ENCODE peak calls at places on chromosomes 16 and 17, in nine cellular contexts. R, F, E, J, V, O, Z, X and S are unnamed samples.
A peak's percentile ranks its signal among the peaks of the same experiment; 100 is the strongest.

GRCh38 chr16:16143038-16143763 is 80.1 kb downstream of the ABCC6 start:
- DNase-seq in R (no peak), F (no peak), E (peak; percentile 69), J (no peak), V (no peak), O (no peak), Z (no peak), X (peak; percentile 11), S (peak; percentile 32)

GRCh38 chr16:11047057-11047456 is 102.7 kb downstream of the CLEC16A start:
- DNase-seq in R (peak; percentile 84), F (no peak), E (no peak), J (no peak), V (no peak), O (no peak), Z (no peak), X (peak; percentile 78), S (peak; percentile 79)

GRCh38 chr16:80664798-80665197 is 124.0 kb downstream of the DYNLRB2 start:
- DNase-seq in R (no peak), F (no peak), E (no peak), J (no peak), V (no peak), O (no peak), Z (no peak), X (no peak), S (no peak)

GRCh38 chr17:74354123-74354522 is 7.5 kb downstream of the BTBD17 start:
- DNase-seq in R (peak; percentile 87), F (peak; percentile 45), E (no peak), J (peak; percentile 18), V (peak; percentile 21), O (no peak), Z (peak; percentile 71), X (no peak), S (no peak)

GRCh38 chr17:59853168-59853918 is 39.4 kb downstream of the TUBD1 start:
- DNase-seq in R (no peak), F (no peak), E (peak; percentile 90), J (peak; percentile 39), V (no peak), O (no peak), Z (peak; percentile 94), X (peak; percentile 69), S (peak; percentile 96)

GRCh38 chr17:968812-969766 is 10.5 kb downstream of the NXN start:
- DNase-seq in R (peak; percentile 25), F (no peak), E (no peak), J (no peak), V (no peak), O (no peak), Z (no peak), X (peak; percentile 42), S (peak; percentile 44)

GRCh38 chr16:57588821-57589220 is 39.6 kb upstream of the ADGRG1 start:
- DNase-seq in R (no peak), F (no peak), E (no peak), J (no peak), V (no peak), O (no peak), Z (no peak), X (no peak), S (no peak)

GRCh38 chr17:7081341-7082062 is 1.5 kb upstream of the CLEC10A start:
- DNase-seq in R (no peak), F (no peak), E (no peak), J (no peak), V (peak; percentile 4), O (no peak), Z (no peak), X (no peak), S (no peak)